ENCODE peak calls at places on chromosomes 11 and 22, in ten cellular contexts. One of them, this sample, is unnamed.

GRCh38 chr11:94067010-94067409 is 45.9 kb downstream of the HEPHL1 start:
- DNase-seq in bronchial epithelial cell: no peak
- DNase-seq in fibroblast of villous mesenchyme: peak; percentile 26
- DNase-seq in AG09309: no peak
- DNase-seq in astrocyte of the cerebellum: no peak
- DNase-seq in stomach: no peak
- DNase-seq in astrocyte of the spinal cord: peak; percentile 25
- DNase-seq in HCT116: no peak
- DNase-seq in lung: no peak
- DNase-seq in tibial artery: no peak
- DNase-seq in this sample: no peak

GRCh38 chr22:17780116-17780740 is 6.0 kb upstream of the BID start:
- DNase-seq in astrocyte of the spinal cord: no peak
- DNase-seq in HCT116: no peak
- DNase-seq in fibroblast of villous mesenchyme: no peak
- DNase-seq in lung: no peak
- DNase-seq in stomach: no peak
- DNase-seq in bronchial epithelial cell: no peak
- DNase-seq in tibial artery: no peak
- DNase-seq in astrocyte of the cerebellum: no peak
- DNase-seq in AG09309: no peak
- DNase-seq in this sample: no peak

GRCh38 chr11:62980133-62980760 is 4.5 kb downstream of the SLC22A6 start:
- DNase-seq in bronchial epithelial cell: peak; percentile 4
- DNase-seq in lung: no peak
- DNase-seq in tibial artery: no peak
- DNase-seq in astrocyte of the spinal cord: no peak
- DNase-seq in HCT116: no peak
- DNase-seq in stomach: no peak
- DNase-seq in AG09309: no peak
- DNase-seq in astrocyte of the cerebellum: no peak
- DNase-seq in fibroblast of villous mesenchyme: peak; percentile 12
- DNase-seq in this sample: no peak

GRCh38 chr11:73324116-73324515 is 16.0 kb downstream of the ARHGEF17 start:
- DNase-seq in stomach: peak; percentile 51
- DNase-seq in lung: no peak
- DNase-seq in bronchial epithelial cell: no peak
- DNase-seq in astrocyte of the spinal cord: no peak
- DNase-seq in fibroblast of villous mesenchyme: no peak
- DNase-seq in HCT116: no peak
- DNase-seq in tibial artery: no peak
- DNase-seq in astrocyte of the cerebellum: no peak
- DNase-seq in AG09309: no peak
- DNase-seq in this sample: no peak

GRCh38 chr11:95517453-95517852 is 272.1 kb downstream of the FAM76B start:
- DNase-seq in lung: no peak
- DNase-seq in tibial artery: no peak
- DNase-seq in bronchial epithelial cell: no peak
- DNase-seq in HCT116: no peak
- DNase-seq in fibroblast of villous mesenchyme: no peak
- DNase-seq in astrocyte of the spinal cord: no peak
- DNase-seq in AG09309: no peak
- DNase-seq in astrocyte of the cerebellum: no peak
- DNase-seq in stomach: no peak
- DNase-seq in this sample: no peak

GRCh38 chr11:99683933-99684332 is 663.2 kb downstream of the CNTN5 start:
- DNase-seq in AG09309: no peak
- DNase-seq in bronchial epithelial cell: no peak
- DNase-seq in astrocyte of the cerebellum: no peak
- DNase-seq in fibroblast of villous mesenchyme: no peak
- DNase-seq in tibial artery: no peak
- DNase-seq in HCT116: no peak
- DNase-seq in stomach: no peak
- DNase-seq in lung: no peak
- DNase-seq in astrocyte of the spinal cord: no peak
- DNase-seq in this sample: no peak

GRCh38 chr11:10511046-10511711 is 29.8 kb downstream of the RNF141 start:
- DNase-seq in HCT116: no peak
- DNase-seq in stomach: no peak
- DNase-seq in tibial artery: no peak
- DNase-seq in astrocyte of the cerebellum: no peak
- DNase-seq in bronchial epithelial cell: no peak
- DNase-seq in AG09309: no peak
- DNase-seq in fibroblast of villous mesenchyme: no peak
- DNase-seq in lung: no peak
- DNase-seq in astrocyte of the spinal cord: no peak
- DNase-seq in this sample: no peak

GRCh38 chr11:61297741-61298140 is 2.6 kb upstream of the VWCE start:
- DNase-seq in fibroblast of villous mesenchyme: peak; percentile 76
- DNase-seq in bronchial epithelial cell: peak; percentile 94
- DNase-seq in lung: no peak
- DNase-seq in stomach: no peak
- DNase-seq in astrocyte of the cerebellum: peak; percentile 97
- DNase-seq in AG09309: peak; percentile 88
- DNase-seq in tibial artery: no peak
- DNase-seq in astrocyte of the spinal cord: peak; percentile 97
- DNase-seq in HCT116: no peak
- DNase-seq in this sample: peak; percentile 85

GRCh38 chr11:78606667-78607066 is 32.0 kb upstream of the NARS2 start:
- DNase-seq in lung: no peak
- DNase-seq in stomach: no peak
- DNase-seq in tibial artery: no peak
- DNase-seq in bronchial epithelial cell: peak; percentile 48
- DNase-seq in AG09309: no peak
- DNase-seq in astrocyte of the spinal cord: no peak
- DNase-seq in astrocyte of the cerebellum: no peak
- DNase-seq in HCT116: no peak
- DNase-seq in fibroblast of villous mesenchyme: no peak
- DNase-seq in this sample: no peak

GRCh38 chr11:130435671-130436070 is 7.3 kb upstream of the ADAMTS8 start:
- DNase-seq in astrocyte of the cerebellum: no peak
- DNase-seq in fibroblast of villous mesenchyme: no peak
- DNase-seq in bronchial epithelial cell: peak; percentile 84
- DNase-seq in tibial artery: no peak
- DNase-seq in HCT116: no peak
- DNase-seq in stomach: no peak
- DNase-seq in lung: no peak
- DNase-seq in AG09309: no peak
- DNase-seq in astrocyte of the spinal cord: peak; percentile 40
- DNase-seq in this sample: peak; percentile 50

GRCh38 chr11:1918436-1919315 is 827 bp upstream of the TNNT3 start:
- DNase-seq in bronchial epithelial cell: no peak
- DNase-seq in AG09309: no peak
- DNase-seq in lung: no peak
- DNase-seq in astrocyte of the cerebellum: no peak
- DNase-seq in fibroblast of villous mesenchyme: no peak
- DNase-seq in HCT116: no peak
- DNase-seq in tibial artery: no peak
- DNase-seq in stomach: no peak
- DNase-seq in astrocyte of the spinal cord: no peak
- DNase-seq in this sample: no peak
- TF ChIP-seq CTCF in bronchial epithelial cell: peak; percentile 18
- TF ChIP-seq CTCF in AG09309: peak; percentile 22
- TF ChIP-seq CTCF in lung: no peak
- TF ChIP-seq CTCF in astrocyte of the cerebellum: peak; percentile 2
- TF ChIP-seq CTCF in fibroblast of villous mesenchyme: no peak
- TF ChIP-seq CTCF in HCT116: no peak
- TF ChIP-seq CTCF in tibial artery: peak; percentile 9
- TF ChIP-seq CTCF in stomach: no peak
- TF ChIP-seq CTCF in astrocyte of the spinal cord: no peak
- TF ChIP-seq CTCF in this sample: no peak

DNA sequence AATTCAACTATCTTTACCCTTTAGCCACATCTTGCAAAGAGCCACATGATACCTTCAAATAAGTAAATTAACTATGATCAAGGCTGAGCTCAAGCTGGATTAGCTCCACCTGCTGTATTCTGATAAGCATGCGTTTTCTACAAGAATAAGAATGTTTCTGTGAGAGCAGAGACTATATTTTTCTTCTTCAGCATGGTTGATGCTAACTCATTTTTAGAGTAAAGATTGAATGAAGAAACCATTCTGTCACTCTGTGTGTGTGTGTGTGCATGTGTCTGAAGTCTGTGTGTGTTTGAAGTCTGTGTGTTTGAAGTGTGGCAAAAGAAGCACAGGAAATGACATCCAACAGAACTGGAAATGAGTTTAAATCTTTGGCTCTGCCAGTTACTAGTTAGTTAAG is 12.0 kb upstream of the LAYN start:
- DNase-seq in bronchial epithelial cell: peak; percentile 41
- DNase-seq in astrocyte of the spinal cord: no peak
- DNase-seq in fibroblast of villous mesenchyme: no peak
- DNase-seq in AG09309: no peak
- DNase-seq in lung: no peak
- DNase-seq in tibial artery: no peak
- DNase-seq in stomach: no peak
- DNase-seq in HCT116: no peak
- DNase-seq in astrocyte of the cerebellum: no peak
- DNase-seq in this sample: no peak
- TF ChIP-seq CTCF in bronchial epithelial cell: no peak
- TF ChIP-seq CTCF in astrocyte of the spinal cord: no peak
- TF ChIP-seq CTCF in fibroblast of villous mesenchyme: no peak
- TF ChIP-seq CTCF in AG09309: peak; percentile 7
- TF ChIP-seq CTCF in lung: no peak
- TF ChIP-seq CTCF in tibial artery: no peak
- TF ChIP-seq CTCF in stomach: no peak
- TF ChIP-seq CTCF in HCT116: no peak
- TF ChIP-seq CTCF in astrocyte of the cerebellum: peak; percentile 24
- TF ChIP-seq CTCF in this sample: no peak

DNA sequence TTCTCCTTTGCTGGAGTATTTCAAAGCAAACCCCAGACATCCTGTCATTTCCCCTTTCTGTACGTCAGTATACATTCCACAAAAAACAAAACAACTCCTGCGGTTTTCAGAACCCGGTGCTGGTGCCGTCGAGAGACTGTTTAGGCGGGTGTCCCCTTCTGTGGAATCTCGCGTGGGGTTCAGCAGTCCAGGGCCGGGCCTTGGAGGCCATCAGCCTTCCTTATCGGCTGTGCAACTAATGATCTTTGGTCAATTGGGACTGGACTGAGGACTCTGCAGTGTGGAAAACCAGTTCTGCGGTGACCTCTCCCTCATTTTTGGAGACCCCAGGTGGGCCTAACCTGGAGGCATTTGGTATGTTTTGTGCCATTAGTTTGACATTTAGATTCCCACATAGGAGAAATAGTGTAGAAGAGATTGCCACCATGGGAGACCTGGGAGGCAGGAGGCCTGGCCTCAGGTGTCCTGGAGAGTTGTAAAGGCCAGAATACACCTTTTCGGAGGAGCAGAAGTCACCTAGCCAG is 84.4 kb downstream of the TBC1D22A start:
- DNase-seq in astrocyte of the spinal cord: peak; percentile 18
- DNase-seq in AG09309: no peak
- DNase-seq in stomach: no peak
- DNase-seq in lung: peak; percentile 18
- DNase-seq in HCT116: no peak
- DNase-seq in fibroblast of villous mesenchyme: no peak
- DNase-seq in tibial artery: no peak
- DNase-seq in bronchial epithelial cell: no peak
- DNase-seq in astrocyte of the cerebellum: no peak
- DNase-seq in this sample: no peak
- TF ChIP-seq CTCF in astrocyte of the spinal cord: no peak
- TF ChIP-seq CTCF in AG09309: no peak
- TF ChIP-seq CTCF in stomach: no peak
- TF ChIP-seq CTCF in lung: no peak
- TF ChIP-seq CTCF in HCT116: no peak
- TF ChIP-seq CTCF in fibroblast of villous mesenchyme: no peak
- TF ChIP-seq CTCF in tibial artery: no peak
- TF ChIP-seq CTCF in bronchial epithelial cell: no peak
- TF ChIP-seq CTCF in astrocyte of the cerebellum: no peak
- TF ChIP-seq CTCF in this sample: no peak

GRCh38 chr22:39010946-39011625 is 3.0 kb upstream of the APOBEC3C start:
- DNase-seq in HCT116: no peak
- DNase-seq in fibroblast of villous mesenchyme: no peak
- DNase-seq in astrocyte of the cerebellum: no peak
- DNase-seq in bronchial epithelial cell: no peak
- DNase-seq in tibial artery: no peak
- DNase-seq in astrocyte of the spinal cord: no peak
- DNase-seq in stomach: no peak
- DNase-seq in lung: no peak
- DNase-seq in AG09309: no peak
- DNase-seq in this sample: no peak

GRCh38 chr22:39017596-39018365 is 3.1 kb upstream of the APOBEC3D start:
- DNase-seq in astrocyte of the spinal cord: no peak
- DNase-seq in fibroblast of villous mesenchyme: no peak
- DNase-seq in astrocyte of the cerebellum: no peak
- DNase-seq in tibial artery: no peak
- DNase-seq in HCT116: no peak
- DNase-seq in AG09309: no peak
- DNase-seq in lung: no peak
- DNase-seq in stomach: no peak
- DNase-seq in bronchial epithelial cell: no peak
- DNase-seq in this sample: no peak

GRCh38 chr22:39012525-39013516 is 1.2 kb upstream of the APOBEC3C start:
- DNase-seq in lung: no peak
- DNase-seq in HCT116: no peak
- DNase-seq in astrocyte of the cerebellum: no peak
- DNase-seq in fibroblast of villous mesenchyme: peak; percentile 8
- DNase-seq in bronchial epithelial cell: no peak
- DNase-seq in astrocyte of the spinal cord: no peak
- DNase-seq in tibial artery: no peak
- DNase-seq in stomach: no peak
- DNase-seq in AG09309: no peak
- DNase-seq in this sample: no peak

GRCh38 chr22:39016592-39016991 is 2.5 kb downstream of the APOBEC3C start:
- DNase-seq in bronchial epithelial cell: no peak
- DNase-seq in astrocyte of the spinal cord: no peak
- DNase-seq in lung: no peak
- DNase-seq in stomach: no peak
- DNase-seq in fibroblast of villous mesenchyme: no peak
- DNase-seq in astrocyte of the cerebellum: no peak
- DNase-seq in AG09309: no peak
- DNase-seq in HCT116: no peak
- DNase-seq in tibial artery: no peak
- DNase-seq in this sample: no peak

DNA sequence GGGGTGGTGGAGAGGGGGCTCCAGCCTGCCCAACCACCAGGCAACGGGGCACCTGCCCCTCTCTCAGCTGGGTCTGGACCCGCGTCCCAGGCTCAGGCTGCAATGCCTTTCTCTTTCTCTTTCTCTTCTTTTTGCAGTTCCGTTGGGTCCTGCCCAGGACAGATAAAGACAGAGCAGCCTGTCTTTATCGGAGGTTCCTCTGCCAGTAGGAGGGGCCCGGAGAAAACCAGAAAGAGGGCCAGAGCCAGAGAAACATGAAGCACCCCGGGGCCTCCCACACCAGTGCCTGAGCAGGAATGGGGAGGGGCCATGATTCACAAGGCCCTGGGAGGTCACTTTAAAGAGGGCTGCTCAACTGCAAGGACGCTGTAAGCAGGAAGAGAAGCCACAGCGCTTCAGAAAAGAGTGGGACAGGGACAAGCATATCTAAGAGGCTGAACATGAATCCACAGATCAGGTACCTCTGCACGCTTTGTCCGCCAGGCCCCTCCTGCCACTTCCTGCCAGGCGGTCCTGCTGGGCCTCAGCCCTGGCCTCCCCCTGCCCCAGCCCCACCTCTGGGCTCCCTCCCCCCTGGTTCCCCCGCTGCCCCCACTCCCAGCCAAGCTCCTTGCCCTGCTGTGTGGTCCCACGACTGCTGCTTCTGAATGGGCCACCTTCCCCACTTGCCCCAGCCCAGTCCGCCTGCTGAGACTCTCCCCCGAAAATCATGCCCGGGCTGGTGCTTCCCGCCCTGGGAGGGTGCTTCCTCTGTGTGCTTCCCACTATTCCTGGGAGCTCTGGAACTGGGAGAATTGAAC is at the start of gene APOBEC3C:
- DNase-seq in astrocyte of the cerebellum: peak; percentile 55
- DNase-seq in lung: peak; percentile 73
- DNase-seq in tibial artery: peak; percentile 88
- DNase-seq in stomach: peak; percentile 78
- DNase-seq in fibroblast of villous mesenchyme: peak; percentile 95
- DNase-seq in bronchial epithelial cell: peak; percentile 81
- DNase-seq in AG09309: peak; percentile 63
- DNase-seq in HCT116: peak; percentile 65
- DNase-seq in astrocyte of the spinal cord: peak; percentile 85
- DNase-seq in this sample: peak; percentile 86
- TF ChIP-seq CTCF in astrocyte of the cerebellum: no peak
- TF ChIP-seq CTCF in lung: no peak
- TF ChIP-seq CTCF in tibial artery: no peak
- TF ChIP-seq CTCF in stomach: no peak
- TF ChIP-seq CTCF in fibroblast of villous mesenchyme: peak; percentile 22
- TF ChIP-seq CTCF in bronchial epithelial cell: peak; percentile 8
- TF ChIP-seq CTCF in AG09309: peak; percentile 12
- TF ChIP-seq CTCF in HCT116: no peak
- TF ChIP-seq CTCF in astrocyte of the spinal cord: no peak
- TF ChIP-seq CTCF in this sample: peak; percentile 27

This sample was measured in HFFc6.